ENCODE peak calls at places on chromosomes 4 and X, in seven cellular contexts. F, X, A, C, P, N and S are unnamed samples.
A peak's percentile ranks its signal among the peaks of the same experiment; 100 is the strongest.

GRCh38 chr4:8341691-8342090 is 72.1 kb downstream of the HTRA3 start:
- DNase-seq in X (peak; percentile 39), F (no peak), A (no peak), P (no peak), N (no peak), C (peak; percentile 82), S (peak; percentile 93)

GRCh38 chr4:123393696-123394095 is 2.9 kb upstream of the SPRY1 start:
- DNase-seq in P (no peak), N (no peak), F (no peak), C (no peak), A (no peak), X (no peak), S (no peak)

GRCh38 chr4:8649631-8650261 is 57.2 kb downstream of the CPZ start:
- DNase-seq in F (no peak), N (no peak), A (no peak), X (peak; percentile 33), P (no peak), C (no peak), S (no peak)

GRCh38 chr4:186936496-186937375 is 213.1 kb upstream of the FAT1 start:
- DNase-seq in P (no peak), C (no peak), A (peak; percentile 87), F (peak; percentile 93), X (no peak), N (peak; percentile 61), S (peak; percentile 55)

GRCh38 chr4:112523764-112524505 is 8.0 kb upstream of the NEUROG2 start:
- DNase-seq in N (peak; percentile 67), X (peak; percentile 84), C (peak; percentile 68), F (no peak), P (peak; percentile 86), A (peak; percentile 54), S (peak; percentile 88)

GRCh38 chr4:80362578-80363181 is 27.1 kb downstream of the CFAP299 start:
- DNase-seq in P (peak; percentile 48), F (peak; percentile 64), X (peak; percentile 67), N (peak; percentile 53), C (no peak), A (peak; percentile 19), S (peak; percentile 81)

GRCh38 chr4:20618729-20619128 is 81.5 kb upstream of the PACRGL start:
- DNase-seq in N (no peak), P (no peak), F (no peak), A (no peak), C (no peak), X (no peak), S (peak; percentile 58)

GRCh38 chrX:48703642-48704481 is 7.3 kb downstream of the SUV39H1 start:
- DNase-seq in X (no peak), F (peak; percentile 9), A (peak; percentile 22), C (no peak), P (no peak), N (peak; percentile 19), S (no peak)

GRCh38 chrX:116499780-116500179 is 37.0 kb upstream of the CT83 start:
- DNase-seq in C (no peak), N (no peak), F (peak; percentile 25), P (no peak), X (no peak), A (peak; percentile 16), S (no peak)

GRCh38 chrX:51332188-51332942 is at the start of gene NUDT10:
- DNase-seq in P (peak; percentile 64), N (peak; percentile 30), F (peak; percentile 28), A (peak; percentile 12), X (peak; percentile 52), C (peak; percentile 57), S (peak; percentile 93)

GRCh38 chr4:98720871-98721480 is 62.6 kb upstream of the TSPAN5 start:
- DNase-seq in C (no peak), A (no peak), X (no peak), N (no peak), F (peak; percentile 6), P (no peak), S (no peak)

GRCh38 chrX:46376246-46376885 is 168.9 kb downstream of the ZNF674 start:
- DNase-seq in N (peak; percentile 63), C (no peak), A (peak; percentile 85), F (peak; percentile 75), X (peak; percentile 55), P (peak; percentile 41), S (peak; percentile 65)

GRCh38 chr4:147707892-147708672 is 23.8 kb upstream of the ARHGAP10 start:
- DNase-seq in A (peak; percentile 57), P (peak; percentile 50), X (peak; percentile 84), N (peak; percentile 48), F (peak; percentile 67), C (no peak), S (peak; percentile 58)

GRCh38 chr4:127141857-127142256 is 490.9 kb upstream of the INTU start:
- DNase-seq in A (no peak), P (no peak), F (peak; percentile 95), X (no peak), C (no peak), N (peak; percentile 78), S (no peak)

GRCh38 chr4:146033149-146033548 is 94.5 kb upstream of the ZNF827 start:
- DNase-seq in P (no peak), C (no peak), X (peak; percentile 72), N (no peak), F (peak; percentile 16), A (no peak), S (peak; percentile 24)

GRCh38 chr4:61527886-61528285 is 327.8 kb downstream of the ADGRL3 start:
- DNase-seq in N (no peak), C (no peak), F (no peak), P (no peak), A (no peak), X (no peak), S (no peak)

GRCh38 chr4:111228396-111228795 is 605.5 kb upstream of the PITX2 start:
- DNase-seq in F (no peak), N (peak; percentile 33), P (no peak), A (no peak), C (no peak), X (no peak), S (no peak)

GRCh38 chrX:115289465-115289864 is at the start of gene LUZP4:
- DNase-seq in X (no peak), N (no peak), P (no peak), F (no peak), A (no peak), C (no peak), S (no peak)

GRCh38 chr4:142405021-142405991 is 440.8 kb downstream of the INPP4B start:
- DNase-seq in C (peak; percentile 44), F (peak; percentile 81), P (no peak), X (peak; percentile 69), N (peak; percentile 46), A (peak; percentile 73), S (peak; percentile 79)

GRCh38 chrX:118226060-118226428 is 109.4 kb upstream of the KLHL13 start:
- DNase-seq in N (peak; percentile 9), X (no peak), F (peak; percentile 21), P (peak; percentile 10), C (no peak), A (peak; percentile 4), S (peak; percentile 39)

GRCh38 chr4:98919996-98920395 is 8.9 kb downstream of the EIF4E start:
- DNase-seq in N (no peak), F (peak; percentile 56), A (no peak), C (no peak), P (no peak), X (no peak), S (no peak)

GRCh38 chr4:76589872-76590846 is 155.1 kb downstream of the SHROOM3 start:
- DNase-seq in C (peak; percentile 63), N (peak; percentile 91), A (peak; percentile 71), X (peak; percentile 62), P (peak; percentile 93), F (peak; percentile 98), S (peak; percentile 95)

GRCh38 chr4:112060212-112060611 is 85.0 kb upstream of the FAM241A start:
- DNase-seq in N (peak; percentile 24), P (peak; percentile 19), F (peak; percentile 61), X (no peak), A (peak; percentile 31), C (no peak), S (peak; percentile 17)

GRCh38 chr4:24975505-24975904 is 55.2 kb downstream of the LGI2 start:
- DNase-seq in A (no peak), N (no peak), C (no peak), P (no peak), F (no peak), X (no peak), S (no peak)